ENCODE peak calls at places on chromosomes 5 and 9, in four cellular contexts. One of them, this sample, is unnamed.

GRCh38 chr5:158695595-158696330 is 404.0 kb downstream of the EBF1 start:
- DNase-seq in heart left ventricle: peak; percentile 67
- DNase-seq in keratinocyte: peak; percentile 25
- DNase-seq in WTC11: peak; percentile 88
- DNase-seq in this sample: peak; percentile 79

GRCh38 chr5:143258559-143259253 is 144.8 kb downstream of the NR3C1 start:
- DNase-seq in heart left ventricle: no peak
- DNase-seq in WTC11: no peak
- DNase-seq in keratinocyte: no peak
- DNase-seq in this sample: no peak

GRCh38 chr5:39503148-39503547 is 78.4 kb upstream of the DAB2 start:
- DNase-seq in keratinocyte: no peak
- DNase-seq in WTC11: no peak
- DNase-seq in heart left ventricle: peak; percentile 45
- DNase-seq in this sample: no peak

GRCh38 chr5:59517926-59518585 is 375.5 kb downstream of the PDE4D start:
- DNase-seq in heart left ventricle: no peak
- DNase-seq in WTC11: no peak
- DNase-seq in keratinocyte: no peak
- DNase-seq in this sample: no peak

GRCh38 chr5:217860-218456 is at the start of the genes CCDC127 and SDHA:
- DNase-seq in keratinocyte: peak; percentile 52
- DNase-seq in heart left ventricle: peak; percentile 98
- DNase-seq in WTC11: peak; percentile 97
- DNase-seq in this sample: peak; percentile 97

GRCh38 chr5:169020102-169020501 is 280.8 kb downstream of the SLIT3 start:
- DNase-seq in heart left ventricle: no peak
- DNase-seq in keratinocyte: no peak
- DNase-seq in WTC11: no peak
- DNase-seq in this sample: no peak

GRCh38 chr5:173758675-173759074 is 129.5 kb upstream of the CPEB4 start:
- DNase-seq in keratinocyte: no peak
- DNase-seq in WTC11: no peak
- DNase-seq in heart left ventricle: no peak
- DNase-seq in this sample: no peak

GRCh38 chr9:98099898-98100297 is 19.1 kb downstream of the TRIM14 start:
- DNase-seq in heart left ventricle: no peak
- DNase-seq in WTC11: no peak
- DNase-seq in keratinocyte: no peak
- DNase-seq in this sample: no peak

GRCh38 chr9:100309992-100310391 is 42.8 kb downstream of the TEX10 start:
- DNase-seq in heart left ventricle: no peak
- DNase-seq in WTC11: no peak
- DNase-seq in keratinocyte: no peak
- DNase-seq in this sample: no peak

GRCh38 chr9:83457005-83457404 is 81.2 kb downstream of the FRMD3 start:
- DNase-seq in WTC11: no peak
- DNase-seq in heart left ventricle: no peak
- DNase-seq in keratinocyte: no peak
- DNase-seq in this sample: no peak

GRCh38 chr9:22228542-22228941 is 218.1 kb upstream of the DMRTA1 start:
- DNase-seq in WTC11: no peak
- DNase-seq in keratinocyte: no peak
- DNase-seq in heart left ventricle: no peak
- DNase-seq in this sample: no peak
- TF ChIP-seq CTCF in WTC11: no peak
- TF ChIP-seq CTCF in keratinocyte: no peak
- TF ChIP-seq CTCF in heart left ventricle: peak; percentile 10
- TF ChIP-seq CTCF in this sample: no peak

GRCh38 chr5:10201223-10201868 is 48.3 kb downstream of the ATPSCKMT start:
- DNase-seq in heart left ventricle: no peak
- DNase-seq in WTC11: peak; percentile 51
- DNase-seq in keratinocyte: no peak
- DNase-seq in this sample: no peak
- TF ChIP-seq CTCF in heart left ventricle: peak; percentile 14
- TF ChIP-seq CTCF in WTC11: no peak
- TF ChIP-seq CTCF in keratinocyte: peak; percentile 31
- TF ChIP-seq CTCF in this sample: peak; percentile 25

GRCh38 chr5:130109152-130109551 is 204.9 kb downstream of the CHSY3 start:
- DNase-seq in heart left ventricle: no peak
- DNase-seq in WTC11: no peak
- DNase-seq in keratinocyte: no peak
- DNase-seq in this sample: no peak
- TF ChIP-seq CTCF in heart left ventricle: peak; percentile 54
- TF ChIP-seq CTCF in WTC11: no peak
- TF ChIP-seq CTCF in keratinocyte: no peak
- TF ChIP-seq CTCF in this sample: peak; percentile 55

DNA sequence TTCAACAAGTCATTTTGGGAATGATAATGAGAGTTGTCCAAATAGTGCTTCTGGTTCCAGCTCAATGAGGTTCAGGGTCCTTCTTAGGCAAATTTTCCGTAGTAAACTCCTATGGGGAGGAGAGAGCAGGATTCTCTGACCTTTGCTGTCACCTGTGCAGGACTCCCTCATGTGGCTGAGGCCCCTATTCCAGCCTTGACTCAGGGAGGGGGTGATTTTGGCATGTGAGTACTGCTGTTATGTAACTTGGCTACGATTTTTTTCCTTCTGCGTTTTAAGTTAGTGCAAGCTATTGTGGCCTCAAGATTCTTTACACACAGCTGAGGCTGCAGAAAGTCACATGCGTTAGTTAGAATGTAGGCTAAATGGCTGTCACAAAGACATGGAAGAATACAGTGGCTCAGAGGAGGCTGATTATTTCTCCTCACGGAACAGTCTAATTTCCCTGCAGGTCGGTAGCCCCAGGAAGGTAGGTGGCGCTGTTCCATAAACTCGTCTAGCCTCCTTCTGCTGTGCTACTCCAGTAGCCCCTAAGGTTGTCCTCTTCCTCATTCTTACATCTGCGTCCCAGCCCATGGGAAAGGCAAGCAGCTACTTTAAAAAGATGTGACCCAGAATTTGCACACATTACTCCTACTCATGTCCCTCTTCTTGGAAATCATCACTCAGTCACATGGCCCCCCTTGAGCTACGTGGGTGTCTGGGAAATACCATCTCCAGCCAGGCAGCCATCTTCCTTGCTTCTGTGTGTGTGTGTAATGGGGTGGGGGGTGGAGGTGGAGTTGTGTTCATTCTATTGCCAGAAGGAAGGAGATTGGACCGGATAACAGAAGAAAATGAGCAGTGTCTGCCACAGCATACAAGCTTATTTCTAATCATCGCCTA is 486.5 kb downstream of the CCDC171 start:
- DNase-seq in heart left ventricle: no peak
- DNase-seq in keratinocyte: no peak
- DNase-seq in WTC11: peak; percentile 69
- DNase-seq in this sample: peak; percentile 35
- TF ChIP-seq CTCF in heart left ventricle: peak; percentile 16
- TF ChIP-seq CTCF in keratinocyte: peak; percentile 49
- TF ChIP-seq CTCF in WTC11: peak; percentile 45
- TF ChIP-seq CTCF in this sample: no peak

DNA sequence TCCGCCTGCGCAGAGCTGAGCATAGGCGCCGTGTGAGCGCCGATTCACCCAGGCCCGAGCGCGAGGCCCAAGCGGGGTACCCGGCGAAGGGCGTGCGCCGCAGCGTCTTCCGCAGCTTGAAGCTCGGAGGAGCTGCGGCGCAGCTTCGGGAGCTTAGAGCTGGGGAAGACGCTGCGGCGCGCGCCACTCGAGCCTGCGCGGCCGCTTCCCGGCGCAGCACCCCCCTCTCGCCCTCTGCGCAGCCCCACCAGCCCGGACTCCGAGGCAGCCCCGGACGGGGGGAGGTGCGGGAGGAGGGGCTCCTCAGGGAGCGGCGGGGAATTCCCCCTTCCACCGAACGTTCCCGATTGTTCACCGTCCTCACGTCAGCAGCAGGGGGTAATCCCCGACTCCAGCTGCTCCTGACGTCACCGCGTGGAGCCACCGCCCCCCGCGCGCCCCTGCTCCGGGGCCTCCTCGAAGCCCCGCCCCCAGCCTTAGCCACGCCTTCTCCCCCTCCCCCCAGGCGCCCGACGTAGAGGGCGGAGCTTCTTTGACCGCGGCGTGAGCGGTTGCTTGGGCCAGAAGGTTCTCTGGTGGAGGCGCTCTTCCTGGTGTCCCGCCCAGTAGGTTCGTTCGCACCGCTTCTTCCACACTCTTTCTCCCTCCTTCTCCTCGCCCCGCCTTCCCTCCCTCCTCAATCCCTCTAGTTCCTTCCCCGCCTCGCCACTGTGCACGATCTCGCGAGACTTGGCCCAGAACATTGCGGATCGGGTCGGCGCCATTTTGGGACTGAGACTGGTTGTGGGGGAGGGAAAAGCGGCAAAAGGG is at the start of gene GPBP1:
- DNase-seq in WTC11: peak; percentile 96
- DNase-seq in keratinocyte: peak; percentile 95
- DNase-seq in heart left ventricle: peak; percentile 99
- DNase-seq in this sample: peak; percentile 98
- TF ChIP-seq CTCF in WTC11: no peak
- TF ChIP-seq CTCF in keratinocyte: peak; percentile 29
- TF ChIP-seq CTCF in heart left ventricle: no peak
- TF ChIP-seq CTCF in this sample: no peak

GRCh38 chr5:171450423-171451246 is 31.2 kb downstream of the FGF18 start:
- DNase-seq in WTC11: peak; percentile 61
- DNase-seq in heart left ventricle: peak; percentile 75
- DNase-seq in keratinocyte: no peak
- DNase-seq in this sample: peak; percentile 52
- TF ChIP-seq CTCF in WTC11: no peak
- TF ChIP-seq CTCF in heart left ventricle: no peak
- TF ChIP-seq CTCF in keratinocyte: no peak
- TF ChIP-seq CTCF in this sample: no peak

GRCh38 chr9:136665111-136665703 is 2.5 kb downstream of the EGFL7 start:
- DNase-seq in WTC11: peak; percentile 43
- DNase-seq in heart left ventricle: no peak
- DNase-seq in keratinocyte: no peak
- DNase-seq in this sample: peak; percentile 46
- TF ChIP-seq CTCF in WTC11: no peak
- TF ChIP-seq CTCF in heart left ventricle: peak; percentile 19
- TF ChIP-seq CTCF in keratinocyte: no peak
- TF ChIP-seq CTCF in this sample: peak; percentile 42

GRCh38 chr5:151219789-151220188 is 4.1 kb downstream of the CCDC69 start:
- DNase-seq in WTC11: no peak
- DNase-seq in heart left ventricle: no peak
- DNase-seq in keratinocyte: no peak
- DNase-seq in this sample: no peak
- TF ChIP-seq CTCF in WTC11: no peak
- TF ChIP-seq CTCF in heart left ventricle: no peak
- TF ChIP-seq CTCF in keratinocyte: no peak
- TF ChIP-seq CTCF in this sample: no peak

GRCh38 chr9:69580582-69580945 is 91.6 kb downstream of the APBA1 start:
- DNase-seq in keratinocyte: no peak
- DNase-seq in WTC11: no peak
- DNase-seq in heart left ventricle: no peak
- DNase-seq in this sample: no peak
- TF ChIP-seq CTCF in keratinocyte: no peak
- TF ChIP-seq CTCF in WTC11: no peak
- TF ChIP-seq CTCF in heart left ventricle: no peak
- TF ChIP-seq CTCF in this sample: no peak

DNA sequence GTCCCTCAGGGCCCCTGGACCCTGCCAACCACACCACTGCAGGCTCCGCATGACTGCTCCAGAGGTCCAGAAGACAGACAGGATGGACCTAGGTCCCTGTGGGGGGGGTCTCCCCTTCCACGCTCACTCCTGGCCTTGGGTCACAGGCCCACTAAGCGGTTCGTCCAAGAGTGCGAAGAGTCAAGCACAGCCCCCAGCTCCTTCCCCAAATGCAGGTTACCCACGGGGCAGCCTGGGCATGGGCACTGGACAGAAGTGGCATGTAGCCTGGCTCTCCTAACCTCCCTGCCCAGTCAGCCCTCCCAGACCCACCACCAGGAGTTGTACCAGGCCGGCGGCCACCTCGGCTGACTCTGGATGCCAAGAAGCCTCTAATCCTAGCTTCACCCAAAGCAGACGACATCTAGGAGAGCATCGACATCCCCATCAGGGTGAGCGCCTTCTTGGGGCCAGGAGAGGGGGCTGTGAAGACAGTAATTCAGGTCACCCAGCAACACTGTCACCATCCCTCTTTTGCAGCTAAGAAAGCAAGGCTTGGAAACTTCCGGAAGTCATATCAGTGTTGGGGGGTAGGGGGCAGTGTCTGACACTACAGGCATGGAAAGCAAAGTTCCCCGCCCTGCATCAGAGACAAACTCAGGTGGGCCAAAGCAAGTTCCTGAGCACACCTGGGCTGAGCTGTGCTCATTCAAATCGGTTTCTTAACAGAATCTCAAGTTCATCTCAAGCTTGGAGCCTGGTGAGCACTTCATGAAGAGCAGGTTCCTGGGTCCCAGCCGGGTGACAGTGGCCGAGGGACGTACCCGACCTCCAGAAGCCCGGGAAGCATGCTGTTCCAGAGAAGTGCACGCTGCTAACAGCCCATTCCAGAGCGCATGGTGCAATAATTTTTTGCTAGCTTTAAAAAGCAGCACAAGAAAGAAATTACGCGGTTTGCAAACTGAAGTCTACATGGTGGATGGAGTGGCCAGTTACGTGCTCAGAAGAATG is 68.7 kb downstream of the SEMA4D start:
- DNase-seq in WTC11: peak; percentile 75
- DNase-seq in keratinocyte: no peak
- DNase-seq in heart left ventricle: no peak
- DNase-seq in this sample: peak; percentile 83
- TF ChIP-seq CTCF in WTC11: peak; percentile 42
- TF ChIP-seq CTCF in keratinocyte: no peak
- TF ChIP-seq CTCF in heart left ventricle: peak; percentile 13
- TF ChIP-seq CTCF in this sample: peak; percentile 71

This sample was measured in activated CD8-positive, alpha-beta T cell treated with anti-CD3 and anti-CD28 coated beads for 36 hours.